ENCODE peak calls at places on chromosomes 1 and 21, in four cellular contexts. D, B, O and E are unnamed samples.

GRCh38 chr1:182561432-182561831 is 27.6 kb downstream of the RNASEL start:
- DNase-seq in B (no peak), D (no peak), O (peak), E (no peak)

GRCh38 chr1:218330043-218330623 is 15.0 kb upstream of the TGFB2 start:
- DNase-seq in O (peak), D (peak), B (no peak), E (peak)

GRCh38 chr1:245831518-245831917 is 675.6 kb downstream of the SMYD3 start:
- DNase-seq in O (no peak), B (no peak), D (no peak), E (no peak)

GRCh38 chr1:226132731-226133503 is 53.6 kb downstream of the ACBD3 start:
- DNase-seq in O (no peak), B (no peak), D (no peak), E (peak)

GRCh38 chr1:180953791-180954721 is 41.4 kb downstream of the KIAA1614 start:
- DNase-seq in D (peak), O (no peak), B (peak), E (no peak)

GRCh38 chr1:105516068-105516467 is 1540.4 kb upstream of the PRMT6 start:
- DNase-seq in D (no peak), O (no peak), B (no peak), E (no peak)

GRCh38 chr1:50829010-50829958 is 130.8 kb downstream of the FAF1 start:
- DNase-seq in O (no peak), B (no peak), D (no peak), E (peak)

GRCh38 chr1:177281901-177282300 is 111.1 kb downstream of the BRINP2 start:
- DNase-seq in D (no peak), B (no peak), O (no peak), E (no peak)

GRCh38 chr1:241716915-241717651 is 65.0 kb downstream of the WDR64 start:
- DNase-seq in O (peak), B (no peak), D (no peak), E (no peak)

GRCh38 chr1:203507836-203508235 is 13.9 kb downstream of the OPTC start:
- DNase-seq in D (no peak), O (no peak), B (no peak), E (no peak)

GRCh38 chr1:55623339-55623738 is 408.2 kb upstream of the USP24 start:
- DNase-seq in O (peak), B (no peak), D (no peak), E (no peak)

GRCh38 chr1:183310753-183311465 is 107.3 kb downstream of the NMNAT2 start:
- DNase-seq in B (no peak), O (no peak), D (no peak), E (no peak)

GRCh38 chr1:57411262-57411661 is 12.6 kb downstream of the DAB1 start:
- DNase-seq in B (no peak), O (peak), D (no peak), E (peak)

GRCh38 chr21:15071012-15071411 is 6.2 kb upstream of the NRIP1 start:
- DNase-seq in B (no peak), O (no peak), D (no peak), E (no peak)